ENCODE peak calls at places on chromosomes 2 and 18, in nine cellular contexts. A is amygdala, J is AG09309, G is mucosa of descending colon, U is cardiac septum, K is omental fat pad, B is activated T-cell treated with anti-CD3 and anti-CD28 coated beads for 1 hour, T is colonic mucosa, P is astrocyte of the spinal cord. Y is an unnamed sample.

GRCh38 chr2:88190808-88191721 is 20.9 kb downstream of the THNSL2 start:
- DNase-seq in T (peak; percentile 31), J (no peak), K (no peak), P (peak; percentile 24), G (no peak), U (no peak), A (no peak), B (no peak), Y (peak; percentile 80)

GRCh38 chr2:173002751-173003541 is 72.7 kb upstream of the MAP3K20 start:
- DNase-seq in T (no peak), G (no peak), P (no peak), K (no peak), B (no peak), J (no peak), A (no peak), U (no peak), Y (no peak)

GRCh38 chr2:121326628-121327027 is 41.6 kb upstream of the TFCP2L1 start:
- DNase-seq in P (no peak), T (no peak), U (peak; percentile 58), G (no peak), K (no peak), A (no peak), J (no peak), B (no peak), Y (no peak)

GRCh38 chr2:7588295-7588694 is 671.1 kb downstream of the RNF144A start:
- DNase-seq in P (no peak), B (no peak), G (no peak), J (no peak), U (no peak), A (no peak), T (no peak), K (no peak), Y (no peak)

GRCh38 chr18:31042391-31043181 is at the start of gene DSC3:
- DNase-seq in K (peak; percentile 25), J (no peak), A (no peak), B (no peak), T (peak; percentile 38), U (no peak), P (peak; percentile 17), G (peak; percentile 50), Y (no peak)

GRCh38 chr18:45359275-45360009 is 255.8 kb upstream of the SLC14A2 start:
- DNase-seq in U (no peak), T (peak; percentile 73), K (no peak), J (no peak), A (no peak), P (no peak), B (no peak), G (peak; percentile 63), Y (no peak)

GRCh38 chr18:62976227-62976626 is 260.9 kb downstream of the PHLPP1 start:
- DNase-seq in P (no peak), U (no peak), G (no peak), B (no peak), A (no peak), K (no peak), J (no peak), T (no peak), Y (no peak)

GRCh38 chr18:55245200-55245599 is 285.9 kb upstream of the CCDC68 start:
- DNase-seq in A (no peak), J (no peak), P (no peak), K (no peak), G (no peak), B (no peak), U (no peak), T (no peak), Y (no peak)

GRCh38 chr2:57616157-57616556 is 430.4 kb upstream of the VRK2 start:
- DNase-seq in B (no peak), U (no peak), K (no peak), J (no peak), A (no peak), P (no peak), G (no peak), T (no peak), Y (no peak)

GRCh38 chr2:117960231-117960630 is 53.6 kb downstream of the CCDC93 start:
- DNase-seq in U (no peak), K (no peak), J (no peak), G (no peak), A (no peak), P (peak; percentile 52), B (no peak), T (peak; percentile 38), Y (no peak)

GRCh38 chr2:25312958-25313710 is 28.6 kb downstream of the DNMT3A start:
- DNase-seq in U (no peak), G (peak; percentile 25), P (no peak), T (no peak), B (no peak), J (no peak), A (no peak), K (no peak), Y (no peak)

GRCh38 chr18:50268022-50268747 is 1.9 kb upstream of the CFAP53 start:
- DNase-seq in B (peak; percentile 72), T (peak; percentile 90), P (peak; percentile 68), J (no peak), K (peak; percentile 67), G (peak; percentile 88), U (peak; percentile 92), A (peak; percentile 26), Y (peak; percentile 78)

GRCh38 chr18:62009521-62009920 is 116.7 kb upstream of the RNF152 start:
- DNase-seq in P (no peak), U (no peak), J (no peak), B (no peak), A (no peak), T (no peak), K (no peak), G (no peak), Y (no peak)

GRCh38 chr2:234979204-234980167 is 27.7 kb downstream of the SH3BP4 start:
- DNase-seq in P (peak; percentile 47), A (no peak), T (no peak), G (peak; percentile 37), B (no peak), J (no peak), K (no peak), U (no peak), Y (no peak)

GRCh38 chr2:25227576-25227975 is 59.2 kb upstream of the POMC start:
- DNase-seq in U (no peak), A (no peak), P (no peak), G (no peak), T (no peak), B (no peak), J (no peak), K (no peak), Y (no peak)